ENCODE peak calls at places on chromosomes 13 and 19, in five cellular contexts. W is HFF-Myc, Q is bronchial epithelial cell, G is neural progenitor cell, A is foreskin keratinocyte. T is an unnamed sample.

GRCh38 chr13:111480976-111481375 is 160.5 kb downstream of the TEX29 start:
- DNase-seq in W (no peak), Q (no peak), G (no peak), A (no peak), T (no peak)

GRCh38 chr13:34246511-34246910 is 428.6 kb downstream of the RFC3 start:
- DNase-seq in W (no peak), Q (peak), G (no peak), A (peak), T (no peak)

GRCh38 chr19:16067205-16067938 is 8.9 kb upstream of the TPM4 start:
- DNase-seq in W (no peak), Q (peak), G (no peak), A (peak), T (no peak)

GRCh38 chr19:10928563-10929401 is at the start of the genes TIMM29 and YIPF2:
- DNase-seq in W (peak), Q (peak), G (peak), A (peak), T (peak)

GRCh38 chr19:53136432-53136831 is 3.7 kb upstream of the ZNF415 start:
- DNase-seq in W (no peak), Q (no peak), G (no peak), A (no peak), T (no peak)

GRCh38 chr13:104163866-104164630 is 1097.8 kb upstream of the SLC10A2 start:
- DNase-seq in W (no peak), Q (no peak), G (no peak), A (no peak), T (no peak)

GRCh38 chr13:97758317-97758716 is 195.2 kb upstream of the IPO5 start:
- DNase-seq in W (no peak), Q (no peak), G (no peak), A (no peak), T (no peak)

GRCh38 chr13:41061914-41062837 is 867 bp downstream of the WBP4 start:
- DNase-seq in W (no peak), Q (peak), G (no peak), A (peak), T (no peak)

GRCh38 chr13:32243695-32244094 is 71.5 kb downstream of the ZAR1L start:
- DNase-seq in W (no peak), Q (no peak), G (no peak), A (no peak), T (no peak)

GRCh38 chr13:39874331-39875055 is 219.0 kb downstream of the COG6 start:
- DNase-seq in W (no peak), Q (no peak), G (no peak), A (no peak), T (no peak)

GRCh38 chr19:42816901-42817300 is 51.4 kb upstream of the PSG8 start:
- DNase-seq in W (no peak), Q (peak), G (no peak), A (no peak), T (no peak)

GRCh38 chr13:49219647-49220034 is 497 bp upstream of the MLNR start:
- DNase-seq in W (no peak), Q (no peak), G (no peak), A (peak), T (no peak)

GRCh38 chr13:35978607-35979316 is 152.4 kb downstream of the DCLK1 start:
- DNase-seq in W (peak), Q (peak), G (peak), A (peak), T (peak)

GRCh38 chr19:4660181-4660791 is 9.9 kb downstream of the MYDGF start:
- DNase-seq in W (no peak), Q (no peak), G (peak), A (no peak), T (peak)

GRCh38 chr13:20713751-20714150 is 10.3 kb downstream of the IL17D start:
- DNase-seq in W (no peak), Q (no peak), G (no peak), A (no peak), T (no peak)

GRCh38 chr19:6842871-6843607 is 44.3 kb upstream of the ADGRE1 start:
- DNase-seq in W (no peak), Q (no peak), G (no peak), A (no peak), T (no peak)

GRCh38 chr19:54475706-54476105 is 2.6 kb upstream of the CDC42EP5 start:
- DNase-seq in W (no peak), Q (no peak), G (no peak), A (no peak), T (no peak)

GRCh38 chr13:75256922-75257321 is 225.0 kb downstream of the TBC1D4 start:
- DNase-seq in W (no peak), Q (peak), G (no peak), A (peak), T (no peak)

GRCh38 chr19:21434516-21434915 is 37.6 kb downstream of the ZNF493 start:
- DNase-seq in W (no peak), Q (no peak), G (no peak), A (no peak), T (no peak)

GRCh38 chr19:35752746-35753350 is 4.0 kb downstream of the HSPB6 start:
- DNase-seq in W (no peak), Q (no peak), G (no peak), A (no peak), T (no peak)

GRCh38 chr13:112473818-112474217 is 97.7 kb downstream of the SPACA7 start:
- DNase-seq in W (no peak), Q (no peak), G (no peak), A (no peak), T (no peak)

GRCh38 chr13:43397110-43397509 is 373.7 kb downstream of the DNAJC15 start:
- DNase-seq in W (no peak), Q (no peak), G (no peak), A (no peak), T (no peak)

GRCh38 chr19:13441810-13442512 is 64.3 kb downstream of the CACNA1A start:
- DNase-seq in W (peak), Q (peak), G (peak), A (no peak), T (peak)

GRCh38 chr19:33749619-33750175 is 47.0 kb upstream of the KCTD15 start:
- DNase-seq in W (no peak), Q (no peak), G (no peak), A (no peak), T (no peak)

GRCh38 chr13:105920375-105920774 is 615.1 kb downstream of the EFNB2 start:
- DNase-seq in W (no peak), Q (peak), G (peak), A (peak), T (no peak)

GRCh38 chr19:27993619-27994018 is 1219.3 kb downstream of the UQCRFS1 start:
- DNase-seq in W (no peak), Q (no peak), G (no peak), A (no peak), T (no peak)

GRCh38 chr19:36182612-36183454 is 30.6 kb upstream of the COX7A1 start:
- DNase-seq in W (no peak), Q (peak), G (peak), A (peak), T (no peak)

GRCh38 chr19:45153339-45154063 is 7.3 kb downstream of the NKPD1 start:
- DNase-seq in W (no peak), Q (no peak), G (peak), A (no peak), T (no peak)

GRCh38 chr19:10206226-10206873 is 11.6 kb upstream of the DNMT1 start:
- DNase-seq in W (no peak), Q (no peak), G (no peak), A (no peak), T (no peak)

GRCh38 chr19:49573451-49573850 is 6.9 kb downstream of the NOSIP start:
- DNase-seq in W (no peak), Q (peak), G (no peak), A (peak), T (no peak)

GRCh38 chr19:49574206-49574755 is 6.1 kb downstream of the NOSIP start:
- DNase-seq in W (no peak), Q (peak), G (no peak), A (peak), T (no peak)

GRCh38 chr19:49573009-49573408 is 7.3 kb downstream of the NOSIP start:
- DNase-seq in W (no peak), Q (no peak), G (no peak), A (no peak), T (no peak)

GRCh38 chr19:49570138-49570856 is 10.1 kb downstream of the NOSIP start:
- DNase-seq in W (peak), Q (peak), G (peak), A (peak), T (peak)

GRCh38 chr19:49570997-49571676 is 9.2 kb downstream of the NOSIP start:
- DNase-seq in W (no peak), Q (no peak), G (peak), A (no peak), T (peak)
- TF ChIP-seq CTCF in W (peak), Q (peak), G (peak), A (peak), T (no peak)

GRCh38 chr19:1455002-1455335 is 5.0 kb downstream of the APC2 start:
- DNase-seq in W (no peak), Q (peak), G (no peak), A (peak), T (peak)

GRCh38 chr19:1457892-1458291 is 8.0 kb downstream of the APC2 start:
- DNase-seq in W (no peak), Q (no peak), G (no peak), A (no peak), T (no peak)

GRCh38 chr19:1455336-1456120 is 5.6 kb downstream of the APC2 start:
- DNase-seq in W (no peak), Q (peak), G (peak), A (peak), T (peak)

GRCh38 chr19:1456121-1456900 is 6.4 kb downstream of the APC2 start:
- DNase-seq in W (no peak), Q (no peak), G (no peak), A (no peak), T (no peak)

DNA sequence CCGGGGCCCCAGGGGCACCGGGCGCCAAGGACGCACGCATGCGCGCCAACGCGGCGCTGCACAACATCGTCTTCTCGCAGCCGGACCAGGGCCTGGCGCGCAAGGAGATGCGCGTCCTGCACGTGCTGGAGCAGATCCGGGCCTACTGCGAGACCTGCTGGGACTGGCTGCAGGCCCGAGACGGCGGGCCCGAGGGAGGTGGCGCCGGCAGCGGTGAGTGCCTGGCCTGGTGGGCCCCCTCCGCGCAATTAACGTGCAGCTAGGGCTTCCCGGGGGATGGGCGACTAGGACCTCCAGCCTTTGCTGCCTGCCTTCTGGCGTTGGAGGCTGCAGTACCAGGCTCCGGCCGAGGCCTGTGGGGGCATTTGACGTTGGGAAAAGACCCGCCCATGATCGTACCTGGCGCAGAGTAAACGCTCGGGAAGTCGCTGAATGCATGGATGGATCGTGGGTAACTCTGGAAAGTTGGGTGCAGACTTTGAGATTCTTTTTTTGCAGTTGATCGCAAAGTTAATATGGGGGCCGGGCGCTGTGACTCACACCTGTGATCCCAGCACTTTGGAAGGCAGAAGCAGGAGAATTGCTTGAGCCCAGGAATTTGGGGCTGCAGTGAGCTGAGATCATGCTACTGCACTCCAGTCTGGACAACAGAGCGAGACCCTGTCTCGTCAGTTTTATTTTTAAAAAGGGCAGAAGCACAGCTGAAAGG is 7.3 kb downstream of the APC2 start:
- DNase-seq in W (no peak), Q (no peak), G (peak), A (no peak), T (no peak)
- TF ChIP-seq CTCF in W (no peak), Q (peak), G (peak), A (no peak), T (no peak)

DNA sequence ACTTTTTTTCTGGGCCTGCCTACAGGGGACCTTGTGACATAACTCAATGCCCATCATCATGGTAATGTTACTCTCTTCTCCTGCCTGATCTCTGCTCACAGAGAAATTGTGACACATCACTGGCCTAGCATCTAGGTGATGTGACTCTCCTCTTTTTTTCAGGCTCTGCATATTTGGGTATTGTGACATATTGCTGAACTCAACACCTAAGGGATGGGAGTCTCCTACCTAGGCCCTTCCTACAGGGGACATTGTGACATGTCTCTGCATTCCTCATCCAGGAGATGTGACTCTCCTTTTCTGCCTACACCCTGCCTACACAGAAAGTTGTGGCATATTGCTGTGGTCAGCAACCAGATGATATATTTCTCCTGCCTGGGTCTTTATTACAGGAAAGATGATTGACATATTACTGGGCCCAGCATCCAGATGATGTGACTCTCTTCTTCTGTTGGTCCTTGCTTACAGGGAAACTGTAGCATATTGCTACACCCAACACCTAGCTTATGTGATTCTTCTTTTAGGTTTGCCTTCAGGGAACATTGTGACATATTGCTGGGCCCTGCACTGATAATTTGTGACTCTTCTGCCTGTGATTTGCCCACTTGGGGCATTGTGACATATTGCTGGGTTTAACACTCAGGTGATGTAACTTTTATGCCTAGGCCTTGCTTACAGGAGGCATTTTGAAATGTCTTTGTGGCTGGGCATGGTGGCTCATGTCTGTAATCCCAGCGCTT is 21.0 kb upstream of the ZNF254 start:
- DNase-seq in W (no peak), Q (no peak), G (no peak), A (no peak), T (no peak)
- TF ChIP-seq CTCF in W (no peak), Q (no peak), G (no peak), A (no peak), T (no peak)

DNA sequence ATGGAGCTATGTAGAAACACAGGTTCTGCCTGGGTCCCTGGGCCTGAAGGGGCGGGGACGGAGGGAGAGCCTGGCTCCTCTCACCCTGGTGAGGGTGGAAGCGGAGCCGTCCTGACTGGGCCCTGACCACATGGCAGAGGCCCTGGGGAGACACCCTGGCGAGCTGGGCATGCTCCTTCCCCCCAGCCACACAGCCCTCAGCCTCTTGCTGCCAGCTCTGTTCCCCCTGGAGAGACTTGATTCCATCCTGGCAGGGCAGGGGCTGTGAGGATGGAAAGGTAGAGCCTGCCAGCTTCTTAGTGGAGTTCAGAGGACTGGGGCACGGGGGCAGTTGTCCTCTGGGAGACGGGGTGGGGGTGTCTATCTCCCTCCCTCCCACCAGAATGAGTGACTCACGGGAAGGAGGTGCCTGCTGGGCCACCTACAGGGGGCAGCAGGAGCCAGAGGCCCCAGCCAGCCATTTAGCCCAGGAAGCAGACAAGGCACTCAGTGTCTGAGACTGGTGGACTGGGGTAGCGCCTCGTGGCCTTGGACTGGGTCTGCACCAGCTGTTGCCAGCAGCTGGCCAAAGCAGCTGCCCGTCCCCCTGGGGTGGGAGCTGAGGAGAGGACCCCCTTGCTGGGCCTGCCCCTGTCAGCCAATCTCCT is 22.8 kb upstream of the RNF17 start:
- DNase-seq in W (no peak), Q (no peak), G (no peak), A (no peak), T (no peak)
- TF ChIP-seq CTCF in W (peak), Q (peak), G (peak), A (peak), T (peak)

DNA sequence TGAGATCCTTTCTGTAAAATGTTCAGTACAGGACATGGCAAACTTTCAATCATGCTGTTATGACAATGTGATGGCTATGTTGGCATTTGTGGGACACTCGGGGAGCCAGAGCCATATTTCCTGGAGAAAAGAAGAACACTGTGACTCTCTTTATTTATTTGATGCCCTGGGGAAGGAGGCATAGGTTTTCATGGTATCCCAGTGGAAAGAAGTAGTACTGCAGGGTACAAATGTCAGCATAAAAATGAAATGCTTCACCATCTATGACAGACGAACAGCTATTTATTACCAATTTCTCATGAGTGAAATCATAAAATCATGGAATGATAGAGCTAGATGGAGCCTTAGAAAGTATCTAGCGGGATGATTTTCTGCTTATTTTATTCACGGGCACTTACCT is 217.1 kb downstream of the COL4A1 start:
- DNase-seq in W (no peak), Q (no peak), G (no peak), A (no peak), T (no peak)
- TF ChIP-seq CTCF in W (peak), Q (peak), G (peak), A (peak), T (no peak)

GRCh38 chr19:38917921-38918491 is 6.0 kb upstream of the CCER2 start:
- DNase-seq in W (no peak), Q (no peak), G (peak), A (no peak), T (no peak)
- TF ChIP-seq CTCF in W (no peak), Q (peak), G (peak), A (peak), T (no peak)

DNA sequence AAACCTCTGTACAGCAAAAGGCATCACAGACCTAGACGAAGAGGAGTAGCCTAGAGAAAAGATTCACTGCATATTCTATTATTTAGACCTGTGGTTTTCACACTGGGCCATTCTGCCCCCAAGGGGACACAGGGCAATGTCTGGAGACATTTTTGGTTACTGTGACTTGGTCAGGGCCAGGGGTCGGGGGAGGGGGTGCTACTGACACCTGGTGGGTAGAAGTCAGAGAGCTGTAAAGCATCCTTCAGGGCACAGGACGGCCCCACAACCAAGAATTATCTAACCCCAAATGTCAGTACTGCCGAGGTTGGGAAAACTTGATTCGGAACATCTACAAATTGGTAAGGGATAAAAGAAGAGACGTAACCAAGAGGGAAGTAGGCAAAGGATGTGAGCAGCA is 11.3 kb downstream of the ELAVL1 start:
- DNase-seq in W (no peak), Q (no peak), G (no peak), A (no peak), T (no peak)
- TF ChIP-seq CTCF in W (no peak), Q (no peak), G (no peak), A (no peak), T (no peak)

T was measured in HL-60.